ENCODE peak calls at places on chromosomes 7 and 10, in nine cellular contexts. One of them, this sample, is unnamed.

GRCh38 chr10:71255817-71256660 is 43.7 kb downstream of the UNC5B start:
- DNase-seq in heart left ventricle: peak
- DNase-seq in prostate gland: peak
- DNase-seq in GM23338: no peak
- DNase-seq in GM23248: peak
- DNase-seq in brain microvascular endothelial cell: peak
- DNase-seq in HFF-Myc: peak
- DNase-seq in testis: no peak
- DNase-seq in pancreas: no peak
- DNase-seq in this sample: peak

GRCh38 chr10:24882047-24882698 is 70.2 kb downstream of the PRTFDC1 start:
- DNase-seq in heart left ventricle: no peak
- DNase-seq in prostate gland: no peak
- DNase-seq in GM23338: no peak
- DNase-seq in GM23248: peak
- DNase-seq in brain microvascular endothelial cell: peak
- DNase-seq in HFF-Myc: no peak
- DNase-seq in testis: no peak
- DNase-seq in pancreas: no peak
- DNase-seq in this sample: peak

GRCh38 chr10:66925896-66926719 is at the start of gene LRRTM3:
- DNase-seq in heart left ventricle: peak
- DNase-seq in prostate gland: peak
- DNase-seq in GM23338: peak
- DNase-seq in GM23248: peak
- DNase-seq in brain microvascular endothelial cell: peak
- DNase-seq in HFF-Myc: peak
- DNase-seq in testis: peak
- DNase-seq in pancreas: peak
- DNase-seq in this sample: peak

GRCh38 chr10:1367938-1368697 is 311.9 kb downstream of the WDR37 start:
- DNase-seq in heart left ventricle: no peak
- DNase-seq in prostate gland: no peak
- DNase-seq in GM23338: no peak
- DNase-seq in GM23248: no peak
- DNase-seq in brain microvascular endothelial cell: no peak
- DNase-seq in HFF-Myc: no peak
- DNase-seq in testis: no peak
- DNase-seq in pancreas: no peak
- DNase-seq in this sample: no peak

GRCh38 chr10:119131512-119132240 is 27.8 kb downstream of the DENND10 start:
- DNase-seq in heart left ventricle: no peak
- DNase-seq in prostate gland: no peak
- DNase-seq in GM23338: no peak
- DNase-seq in GM23248: peak
- DNase-seq in brain microvascular endothelial cell: no peak
- DNase-seq in HFF-Myc: no peak
- DNase-seq in testis: no peak
- DNase-seq in pancreas: no peak
- DNase-seq in this sample: no peak

GRCh38 chr10:132392184-132392800 is 4.7 kb upstream of the PWWP2B start:
- DNase-seq in heart left ventricle: no peak
- DNase-seq in prostate gland: no peak
- DNase-seq in GM23338: no peak
- DNase-seq in GM23248: no peak
- DNase-seq in brain microvascular endothelial cell: no peak
- DNase-seq in HFF-Myc: no peak
- DNase-seq in testis: no peak
- DNase-seq in pancreas: no peak
- DNase-seq in this sample: no peak

GRCh38 chr10:46526682-46527038 is 29.8 kb downstream of the GPRIN2 start:
- DNase-seq in heart left ventricle: peak
- DNase-seq in prostate gland: no peak
- DNase-seq in GM23338: no peak
- DNase-seq in GM23248: peak
- DNase-seq in brain microvascular endothelial cell: no peak
- DNase-seq in HFF-Myc: no peak
- DNase-seq in testis: no peak
- DNase-seq in pancreas: no peak
- DNase-seq in this sample: no peak

GRCh38 chr7:69962077-69962855 is 364.0 kb downstream of the AUTS2 start:
- DNase-seq in heart left ventricle: peak
- DNase-seq in prostate gland: peak
- DNase-seq in GM23338: peak
- DNase-seq in GM23248: no peak
- DNase-seq in brain microvascular endothelial cell: no peak
- DNase-seq in HFF-Myc: no peak
- DNase-seq in testis: peak
- DNase-seq in pancreas: peak
- DNase-seq in this sample: peak

GRCh38 chr7:69177326-69177897 is 420.9 kb upstream of the AUTS2 start:
- DNase-seq in heart left ventricle: no peak
- DNase-seq in prostate gland: no peak
- DNase-seq in GM23338: no peak
- DNase-seq in GM23248: no peak
- DNase-seq in brain microvascular endothelial cell: no peak
- DNase-seq in HFF-Myc: no peak
- DNase-seq in testis: peak
- DNase-seq in pancreas: no peak
- DNase-seq in this sample: no peak

GRCh38 chr10:14742382-14742781 is 32.3 kb downstream of the FAM107B start:
- DNase-seq in heart left ventricle: no peak
- DNase-seq in prostate gland: no peak
- DNase-seq in GM23338: no peak
- DNase-seq in GM23248: no peak
- DNase-seq in brain microvascular endothelial cell: no peak
- DNase-seq in HFF-Myc: no peak
- DNase-seq in testis: no peak
- DNase-seq in pancreas: no peak
- DNase-seq in this sample: no peak

GRCh38 chr7:29109815-29110385 is 36.4 kb downstream of the CPVL start:
- DNase-seq in heart left ventricle: no peak
- DNase-seq in prostate gland: no peak
- DNase-seq in GM23338: no peak
- DNase-seq in GM23248: no peak
- DNase-seq in brain microvascular endothelial cell: no peak
- DNase-seq in HFF-Myc: no peak
- DNase-seq in testis: no peak
- DNase-seq in pancreas: no peak
- DNase-seq in this sample: no peak

GRCh38 chr7:65953890-65954289 is 28.1 kb downstream of the GUSB start:
- DNase-seq in heart left ventricle: no peak
- DNase-seq in prostate gland: no peak
- DNase-seq in GM23338: no peak
- DNase-seq in GM23248: no peak
- DNase-seq in brain microvascular endothelial cell: no peak
- DNase-seq in HFF-Myc: no peak
- DNase-seq in testis: no peak
- DNase-seq in pancreas: no peak
- DNase-seq in this sample: no peak

GRCh38 chr7:40095226-40095625 is 39.2 kb downstream of the MPLKIP start:
- DNase-seq in heart left ventricle: no peak
- DNase-seq in prostate gland: no peak
- DNase-seq in GM23338: no peak
- DNase-seq in GM23248: no peak
- DNase-seq in brain microvascular endothelial cell: no peak
- DNase-seq in HFF-Myc: no peak
- DNase-seq in testis: no peak
- DNase-seq in pancreas: no peak
- DNase-seq in this sample: no peak
- H3K4me3 ChIP-seq in heart left ventricle: no peak
- H3K4me3 ChIP-seq in prostate gland: no peak
- H3K4me3 ChIP-seq in GM23338: no peak
- H3K4me3 ChIP-seq in GM23248: no peak
- H3K4me3 ChIP-seq in brain microvascular endothelial cell: no peak
- H3K4me3 ChIP-seq in HFF-Myc: no peak
- H3K4me3 ChIP-seq in testis: no peak
- H3K4me3 ChIP-seq in pancreas: no peak
- H3K4me3 ChIP-seq in this sample: no peak

GRCh38 chr10:101780818-101781654 is 2.2 kb downstream of the NPM3 start:
- DNase-seq in heart left ventricle: peak
- DNase-seq in prostate gland: no peak
- DNase-seq in GM23338: peak
- DNase-seq in GM23248: peak
- DNase-seq in brain microvascular endothelial cell: peak
- DNase-seq in HFF-Myc: no peak
- DNase-seq in testis: peak
- DNase-seq in pancreas: peak
- DNase-seq in this sample: peak

GRCh38 chr10:101778781-101779543 is 3.0 kb upstream of the FGF8 start:
- DNase-seq in heart left ventricle: no peak
- DNase-seq in prostate gland: no peak
- DNase-seq in GM23338: peak
- DNase-seq in GM23248: peak
- DNase-seq in brain microvascular endothelial cell: no peak
- DNase-seq in HFF-Myc: no peak
- DNase-seq in testis: peak
- DNase-seq in pancreas: no peak
- DNase-seq in this sample: no peak

GRCh38 chr10:101780187-101780817 is 2.9 kb downstream of the NPM3 start:
- DNase-seq in heart left ventricle: no peak
- DNase-seq in prostate gland: no peak
- DNase-seq in GM23338: peak
- DNase-seq in GM23248: no peak
- DNase-seq in brain microvascular endothelial cell: no peak
- DNase-seq in HFF-Myc: no peak
- DNase-seq in testis: no peak
- DNase-seq in pancreas: no peak
- DNase-seq in this sample: no peak

GRCh38 chr10:101778151-101778780 is 2.4 kb upstream of the FGF8 start:
- DNase-seq in heart left ventricle: no peak
- DNase-seq in prostate gland: no peak
- DNase-seq in GM23338: no peak
- DNase-seq in GM23248: no peak
- DNase-seq in brain microvascular endothelial cell: no peak
- DNase-seq in HFF-Myc: no peak
- DNase-seq in testis: no peak
- DNase-seq in pancreas: no peak
- DNase-seq in this sample: no peak

DNA sequence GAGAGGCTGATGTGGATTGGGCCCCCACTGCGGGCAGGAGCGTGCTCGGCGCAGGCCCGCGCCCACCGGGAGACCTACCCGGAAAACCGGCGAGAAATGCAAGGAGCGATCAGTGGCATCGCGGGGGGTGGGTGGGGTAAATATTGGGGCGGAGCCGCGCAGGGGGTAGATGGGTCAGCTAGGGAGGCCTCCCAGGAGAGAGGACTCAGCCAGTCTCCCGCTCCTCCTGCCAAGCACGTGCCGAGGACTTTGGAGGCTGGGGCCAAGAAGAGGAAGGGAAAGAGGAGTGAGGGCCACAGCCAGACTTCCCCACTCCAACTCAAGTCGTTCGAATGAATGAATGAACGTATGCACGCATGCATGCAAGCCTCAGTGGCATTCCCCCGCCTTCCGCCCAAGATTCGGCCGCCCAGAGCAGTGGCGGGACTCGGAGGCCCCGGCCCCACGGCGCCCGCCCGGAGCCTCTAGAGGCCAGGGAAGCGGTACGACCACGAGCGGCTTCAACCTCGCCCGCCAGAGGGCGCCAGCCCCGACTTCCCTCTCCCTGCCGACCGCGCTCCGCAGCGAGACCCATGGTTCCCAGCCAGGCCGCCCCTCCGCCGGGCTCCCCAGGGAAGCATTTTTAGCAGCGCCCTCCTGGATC is 3.6 kb downstream of the NPM3 start:
- DNase-seq in heart left ventricle: peak
- DNase-seq in prostate gland: peak
- DNase-seq in GM23338: peak
- DNase-seq in GM23248: peak
- DNase-seq in brain microvascular endothelial cell: peak
- DNase-seq in HFF-Myc: no peak
- DNase-seq in testis: peak
- DNase-seq in pancreas: peak
- DNase-seq in this sample: peak
- H3K4me3 ChIP-seq in heart left ventricle: peak
- H3K4me3 ChIP-seq in prostate gland: peak
- H3K4me3 ChIP-seq in GM23338: peak
- H3K4me3 ChIP-seq in GM23248: peak
- H3K4me3 ChIP-seq in brain microvascular endothelial cell: peak
- H3K4me3 ChIP-seq in HFF-Myc: no peak
- H3K4me3 ChIP-seq in testis: no peak
- H3K4me3 ChIP-seq in pancreas: peak
- H3K4me3 ChIP-seq in this sample: peak

GRCh38 chr10:80201592-80202256 is 3.6 kb downstream of the ANXA11 start:
- DNase-seq in heart left ventricle: peak
- DNase-seq in prostate gland: no peak
- DNase-seq in GM23338: no peak
- DNase-seq in GM23248: no peak
- DNase-seq in brain microvascular endothelial cell: no peak
- DNase-seq in HFF-Myc: no peak
- DNase-seq in testis: no peak
- DNase-seq in pancreas: no peak
- DNase-seq in this sample: no peak
- H3K4me3 ChIP-seq in heart left ventricle: no peak
- H3K4me3 ChIP-seq in prostate gland: no peak
- H3K4me3 ChIP-seq in GM23338: no peak
- H3K4me3 ChIP-seq in GM23248: no peak
- H3K4me3 ChIP-seq in brain microvascular endothelial cell: no peak
- H3K4me3 ChIP-seq in HFF-Myc: no peak
- H3K4me3 ChIP-seq in testis: no peak
- H3K4me3 ChIP-seq in pancreas: no peak
- H3K4me3 ChIP-seq in this sample: peak

GRCh38 chr10:16995867-16996529 is 133.6 kb downstream of the CUBN start:
- DNase-seq in heart left ventricle: no peak
- DNase-seq in prostate gland: no peak
- DNase-seq in GM23338: peak
- DNase-seq in GM23248: peak
- DNase-seq in brain microvascular endothelial cell: peak
- DNase-seq in HFF-Myc: no peak
- DNase-seq in testis: no peak
- DNase-seq in pancreas: no peak
- DNase-seq in this sample: no peak
- H3K4me3 ChIP-seq in heart left ventricle: no peak
- H3K4me3 ChIP-seq in prostate gland: no peak
- H3K4me3 ChIP-seq in GM23338: no peak
- H3K4me3 ChIP-seq in GM23248: peak
- H3K4me3 ChIP-seq in brain microvascular endothelial cell: no peak
- H3K4me3 ChIP-seq in HFF-Myc: no peak
- H3K4me3 ChIP-seq in testis: no peak
- H3K4me3 ChIP-seq in pancreas: no peak
- H3K4me3 ChIP-seq in this sample: no peak

DNA sequence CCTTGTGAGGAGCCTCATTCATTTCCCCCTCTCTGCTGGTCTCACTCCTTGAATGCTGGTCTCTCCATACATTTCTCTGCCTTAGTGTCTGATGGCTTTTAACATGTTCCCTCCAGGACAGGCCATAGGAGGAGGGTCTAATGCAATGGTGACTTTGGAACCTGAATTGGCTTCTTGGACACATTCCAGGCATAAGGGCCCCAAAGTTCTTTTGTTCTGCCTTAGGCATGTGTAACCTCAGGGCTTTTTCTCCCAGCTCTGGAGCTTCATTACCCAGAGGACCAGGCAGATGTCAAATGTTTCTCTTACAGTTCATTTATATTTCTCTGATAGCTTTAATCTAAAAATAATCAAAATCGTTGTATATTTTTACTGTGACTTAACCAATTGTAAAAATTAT is 162.6 kb downstream of the SDK1 start:
- DNase-seq in heart left ventricle: no peak
- DNase-seq in prostate gland: no peak
- DNase-seq in GM23338: no peak
- DNase-seq in GM23248: no peak
- DNase-seq in brain microvascular endothelial cell: no peak
- DNase-seq in HFF-Myc: no peak
- DNase-seq in testis: no peak
- DNase-seq in pancreas: no peak
- DNase-seq in this sample: no peak
- H3K4me3 ChIP-seq in heart left ventricle: no peak
- H3K4me3 ChIP-seq in prostate gland: no peak
- H3K4me3 ChIP-seq in GM23338: no peak
- H3K4me3 ChIP-seq in GM23248: no peak
- H3K4me3 ChIP-seq in brain microvascular endothelial cell: no peak
- H3K4me3 ChIP-seq in HFF-Myc: no peak
- H3K4me3 ChIP-seq in testis: no peak
- H3K4me3 ChIP-seq in pancreas: no peak
- H3K4me3 ChIP-seq in this sample: no peak